ENCODE peak calls at places on chromosomes 16 and 17, in four cellular contexts. One of them, this sample, is unnamed.

GRCh38 chr16:11561440-11561797 is 25.3 kb downstream of the LITAF start:
- DNase-seq in Daoy: no peak
- DNase-seq in HT1080: no peak
- DNase-seq in cardiac septum: no peak
- DNase-seq in this sample: no peak

GRCh38 chr17:49223517-49224197 is 6.9 kb downstream of the PHOSPHO1 start:
- DNase-seq in Daoy: peak
- DNase-seq in HT1080: no peak
- DNase-seq in cardiac septum: peak
- DNase-seq in this sample: peak

GRCh38 chr17:63774141-63774981 is at the start of gene DDX42:
- DNase-seq in Daoy: peak
- DNase-seq in HT1080: peak
- DNase-seq in cardiac septum: peak
- DNase-seq in this sample: peak

GRCh38 chr17:40958086-40958953 is 8.4 kb downstream of the KRT39 start:
- DNase-seq in Daoy: no peak
- DNase-seq in HT1080: no peak
- DNase-seq in cardiac septum: no peak
- DNase-seq in this sample: no peak

GRCh38 chr17:42779942-42780815 is at the start of gene WNK4:
- DNase-seq in Daoy: peak
- DNase-seq in HT1080: peak
- DNase-seq in cardiac septum: no peak
- DNase-seq in this sample: peak

GRCh38 chr17:9668532-9668931 is 23.2 kb downstream of the USP43 start:
- DNase-seq in Daoy: peak
- DNase-seq in HT1080: peak
- DNase-seq in cardiac septum: no peak
- DNase-seq in this sample: no peak

GRCh38 chr17:3656755-3657587 is 11.4 kb downstream of the TAX1BP3 start:
- DNase-seq in Daoy: no peak
- DNase-seq in HT1080: no peak
- DNase-seq in cardiac septum: no peak
- DNase-seq in this sample: no peak

GRCh38 chr17:44623070-44623725 is 33.1 kb upstream of the MEIOC start:
- DNase-seq in Daoy: no peak
- DNase-seq in HT1080: peak
- DNase-seq in cardiac septum: no peak
- DNase-seq in this sample: no peak

GRCh38 chr17:81066771-81067315 is 31.9 kb downstream of the BAIAP2 start:
- DNase-seq in Daoy: no peak
- DNase-seq in HT1080: no peak
- DNase-seq in cardiac septum: no peak
- DNase-seq in this sample: no peak

GRCh38 chr16:24858219-24859041 is 12.7 kb downstream of the SLC5A11 start:
- DNase-seq in Daoy: peak
- DNase-seq in HT1080: peak
- DNase-seq in cardiac septum: peak
- DNase-seq in this sample: peak

GRCh38 chr17:75031972-75032895 is 14.5 kb downstream of the ATP5PD start:
- DNase-seq in Daoy: peak
- DNase-seq in HT1080: peak
- DNase-seq in cardiac septum: peak
- DNase-seq in this sample: peak

GRCh38 chr16:86455116-86455515 is 55.2 kb upstream of the FOXF1 start:
- DNase-seq in Daoy: peak
- DNase-seq in HT1080: peak
- DNase-seq in cardiac septum: no peak
- DNase-seq in this sample: no peak

GRCh38 chr16:65934443-65934842 is 432.0 kb upstream of the CDH5 start:
- DNase-seq in Daoy: no peak
- DNase-seq in HT1080: no peak
- DNase-seq in cardiac septum: no peak
- DNase-seq in this sample: no peak

GRCh38 chr16:56667581-56668571 is at the start of gene MT1G:
- DNase-seq in Daoy: peak
- DNase-seq in HT1080: no peak
- DNase-seq in cardiac septum: no peak
- DNase-seq in this sample: no peak

GRCh38 chr17:75525806-75526554 is 483 bp downstream of the LLGL2 start:
- DNase-seq in Daoy: no peak
- DNase-seq in HT1080: no peak
- DNase-seq in cardiac septum: no peak
- DNase-seq in this sample: peak

GRCh38 chr17:11305524-11305923 is 64.5 kb downstream of the SHISA6 start:
- DNase-seq in Daoy: no peak
- DNase-seq in HT1080: no peak
- DNase-seq in cardiac septum: no peak
- DNase-seq in this sample: no peak

GRCh38 chr17:50570516-50570915 is 10.0 kb downstream of the CACNA1G start:
- DNase-seq in Daoy: no peak
- DNase-seq in HT1080: no peak
- DNase-seq in cardiac septum: no peak
- DNase-seq in this sample: no peak

GRCh38 chr17:28379814-28380571 is 8.5 kb downstream of the SARM1 start:
- DNase-seq in Daoy: peak
- DNase-seq in HT1080: peak
- DNase-seq in cardiac septum: no peak
- DNase-seq in this sample: no peak

GRCh38 chr16:23508589-23509440 is 1.5 kb downstream of the GGA2 start:
- DNase-seq in Daoy: no peak
- DNase-seq in HT1080: no peak
- DNase-seq in cardiac septum: no peak
- DNase-seq in this sample: no peak

GRCh38 chr17:29640413-29640812 is 17.7 kb upstream of the CORO6 start:
- DNase-seq in Daoy: peak
- DNase-seq in HT1080: peak
- DNase-seq in cardiac septum: no peak
- DNase-seq in this sample: no peak

GRCh38 chr16:1613240-1613639 is 1.1 kb downstream of the CRAMP1 start:
- DNase-seq in Daoy: no peak
- DNase-seq in HT1080: no peak
- DNase-seq in cardiac septum: no peak
- DNase-seq in this sample: peak

GRCh38 chr17:57603978-57604377 is 141.1 kb downstream of the CCDC182 start:
- DNase-seq in Daoy: no peak
- DNase-seq in HT1080: no peak
- DNase-seq in cardiac septum: no peak
- DNase-seq in this sample: no peak

GRCh38 chr17:76720941-76721340 is 5.5 kb downstream of the JMJD6 start:
- DNase-seq in Daoy: no peak
- DNase-seq in HT1080: no peak
- DNase-seq in cardiac septum: no peak
- DNase-seq in this sample: no peak

GRCh38 chr17:58564971-58565370 is 50.5 kb upstream of the MTMR4 start:
- DNase-seq in Daoy: no peak
- DNase-seq in HT1080: no peak
- DNase-seq in cardiac septum: no peak
- DNase-seq in this sample: no peak

GRCh38 chr16:69476920-69477418 is 52.5 kb downstream of the CYB5B start:
- DNase-seq in Daoy: peak
- DNase-seq in HT1080: peak
- DNase-seq in cardiac septum: no peak
- DNase-seq in this sample: no peak

GRCh38 chr16:51450913-51451312 is 299.8 kb upstream of the SALL1 start:
- DNase-seq in Daoy: no peak
- DNase-seq in HT1080: no peak
- DNase-seq in cardiac septum: no peak
- DNase-seq in this sample: no peak

GRCh38 chr17:80891096-80892018 is 100.3 kb upstream of the CHMP6 start:
- DNase-seq in Daoy: peak
- DNase-seq in HT1080: peak
- DNase-seq in cardiac septum: no peak
- DNase-seq in this sample: peak

GRCh38 chr16:7074715-7075114 is 257.9 kb upstream of the RBFOX1 start:
- DNase-seq in Daoy: no peak
- DNase-seq in HT1080: no peak
- DNase-seq in cardiac septum: no peak
- DNase-seq in this sample: no peak

GRCh38 chr17:3008336-3009279 is 54.8 kb downstream of the OR1D5 start:
- DNase-seq in Daoy: no peak
- DNase-seq in HT1080: no peak
- DNase-seq in cardiac septum: no peak
- DNase-seq in this sample: no peak

GRCh38 chr17:74610108-74610507 is 13.4 kb downstream of the CD300E start:
- DNase-seq in Daoy: no peak
- DNase-seq in HT1080: no peak
- DNase-seq in cardiac septum: no peak
- DNase-seq in this sample: no peak

GRCh38 chr16:3475604-3476375 is 19.5 kb downstream of the C16orf90 start:
- DNase-seq in Daoy: no peak
- DNase-seq in HT1080: no peak
- DNase-seq in cardiac septum: no peak
- DNase-seq in this sample: no peak

GRCh38 chr17:57434361-57434760 is 178.0 kb downstream of the MSI2 start:
- DNase-seq in Daoy: no peak
- DNase-seq in HT1080: no peak
- DNase-seq in cardiac septum: peak
- DNase-seq in this sample: no peak

GRCh38 chr16:56946767-56947603 is 14.8 kb upstream of the CETP start:
- DNase-seq in Daoy: no peak
- DNase-seq in HT1080: no peak
- DNase-seq in cardiac septum: no peak
- DNase-seq in this sample: no peak

GRCh38 chr17:45018514-45019176 is 32.8 kb downstream of the DCAKD start:
- DNase-seq in Daoy: peak
- DNase-seq in HT1080: no peak
- DNase-seq in cardiac septum: no peak
- DNase-seq in this sample: peak

GRCh38 chr17:27593232-27593856 is 37.6 kb upstream of the LGALS9 start:
- DNase-seq in Daoy: no peak
- DNase-seq in HT1080: no peak
- DNase-seq in cardiac septum: no peak
- DNase-seq in this sample: no peak

This sample was measured in GM13977.